ENCODE peak calls at places on chromosomes 16 and 17, in six cellular contexts. B, U, O, R, F and Y are unnamed samples.

GRCh38 chr17:29393451-29393850 is 3.3 kb downstream of the TAOK1 start:
- DNase-seq in F (no peak), R (no peak), U (no peak), B (no peak), O (no peak), Y (no peak)

GRCh38 chr17:7512824-7513540 is 28.8 kb downstream of the POLR2A start:
- DNase-seq in B (no peak), O (no peak), U (no peak), F (no peak), R (no peak), Y (no peak)

GRCh38 chr16:85535352-85536072 is 77.6 kb upstream of the GSE1 start:
- DNase-seq in R (no peak), B (no peak), O (no peak), F (no peak), U (no peak), Y (no peak)

GRCh38 chr17:21034350-21035235 is 8.2 kb downstream of the USP22 start:
- DNase-seq in U (no peak), R (no peak), B (no peak), O (no peak), F (peak), Y (no peak)

GRCh38 chr17:27526603-27527002 is 70.4 kb downstream of the KSR1 start:
- DNase-seq in B (no peak), F (no peak), U (peak), O (no peak), R (no peak), Y (no peak)

GRCh38 chr16:188674-189073 is 8.4 kb downstream of the HBQ1 start:
- DNase-seq in F (peak), R (no peak), U (no peak), B (no peak), O (no peak), Y (no peak)

GRCh38 chr16:67919618-67920210 is 11.9 kb downstream of the CTRL start:
- DNase-seq in O (no peak), B (no peak), R (no peak), F (peak), U (no peak), Y (no peak)

GRCh38 chr17:69418535-69418934 is 4.0 kb downstream of the MAP2K6 start:
- DNase-seq in F (no peak), B (no peak), U (no peak), O (no peak), R (no peak), Y (no peak)

GRCh38 chr16:22797551-22797950 is 16.4 kb upstream of the HS3ST2 start:
- DNase-seq in R (no peak), O (no peak), U (no peak), F (no peak), B (no peak), Y (no peak)

GRCh38 chr17:82275326-82275725 is 1.8 kb upstream of the CSNK1D start:
- DNase-seq in R (no peak), O (no peak), F (no peak), B (no peak), U (no peak), Y (no peak)

GRCh38 chr16:14168146-14168545 is 97.0 kb downstream of the MRTFB start:
- DNase-seq in O (no peak), U (no peak), R (no peak), B (no peak), F (no peak), Y (no peak)

GRCh38 chr16:65457084-65457483 is 335.2 kb upstream of the CDH11 start:
- DNase-seq in R (no peak), U (no peak), O (no peak), F (no peak), B (no peak), Y (no peak)

GRCh38 chr16:22369221-22369811 is 5.1 kb downstream of the CDR2 start:
- DNase-seq in O (no peak), R (no peak), B (no peak), U (peak), F (peak), Y (no peak)